ENCODE peak calls at places on chromosomes 6 and 20, in seven cellular contexts. K is mesenchymal stem cell, D is neuronal stem cell, Q is H9, W is mesendoderm, J is IMR-90, I is trophoblast cell. V is an unnamed sample.

GRCh38 chr6:45478235-45478634 is 100.5 kb upstream of the SUPT3H start:
- DNase-seq in D (no peak), J (peak; percentile 79), Q (no peak), K (peak; percentile 65), W (no peak), I (peak; percentile 9), V (no peak)

GRCh38 chr6:80174931-80175572 is 68.6 kb downstream of the BCKDHB start:
- DNase-seq in I (no peak), D (no peak), J (peak; percentile 38), W (no peak), K (peak; percentile 78), Q (no peak), V (no peak)

GRCh38 chr20:20887593-20888272 is 175.3 kb upstream of the RALGAPA2 start:
- DNase-seq in J (no peak), W (peak; percentile 47), I (no peak), D (peak; percentile 83), Q (peak; percentile 64), K (no peak), V (peak; percentile 72)

GRCh38 chr6:52535711-52536423 is 41.0 kb downstream of the TRAM2 start:
- DNase-seq in K (no peak), Q (no peak), I (no peak), D (no peak), W (no peak), J (no peak), V (no peak)

GRCh38 chr6:148997863-148998262 is 251.0 kb downstream of the UST start:
- DNase-seq in I (no peak), Q (no peak), J (peak; percentile 73), W (no peak), K (peak; percentile 93), D (no peak), V (no peak)

GRCh38 chr6:71333700-71334099 is 45.1 kb downstream of the OGFRL1 start:
- DNase-seq in W (no peak), Q (no peak), J (peak; percentile 94), D (no peak), K (peak; percentile 95), I (peak; percentile 89), V (no peak)

GRCh38 chr6:12537389-12537788 is 179.2 kb upstream of the PHACTR1 start:
- DNase-seq in I (peak; percentile 38), K (peak; percentile 28), D (no peak), J (peak; percentile 59), Q (no peak), W (peak; percentile 87), V (no peak)

GRCh38 chr20:58717278-58718091 is 24.9 kb downstream of the NPEPL1 start:
- DNase-seq in W (no peak), D (no peak), J (no peak), K (no peak), Q (peak; percentile 33), I (no peak), V (peak; percentile 46)

GRCh38 chr20:57078101-57078500 is 188.3 kb downstream of the BMP7 start:
- DNase-seq in W (no peak), D (no peak), J (no peak), I (peak; percentile 63), Q (no peak), K (peak; percentile 75), V (no peak)

GRCh38 chr20:17334866-17335412 is 108.1 kb downstream of the PCSK2 start:
- DNase-seq in W (no peak), D (no peak), I (no peak), K (no peak), Q (no peak), J (no peak), V (no peak)

GRCh38 chr6:56752009-56752408 is 109.3 kb upstream of the DST start:
- DNase-seq in K (peak; percentile 67), Q (no peak), W (peak; percentile 92), I (no peak), D (no peak), J (peak; percentile 77), V (no peak)

GRCh38 chr6:90905351-90905750 is 318.5 kb upstream of the MAP3K7 start:
- DNase-seq in I (no peak), K (no peak), D (no peak), W (no peak), J (no peak), Q (no peak), V (no peak)

GRCh38 chr6:112180095-112180820 is 74.1 kb downstream of the LAMA4 start:
- DNase-seq in D (peak; percentile 51), I (peak; percentile 92), Q (no peak), W (peak; percentile 83), J (peak; percentile 92), K (peak; percentile 85), V (no peak)

GRCh38 chr6:42009844-42010184 is 40.5 kb upstream of the TAF8 start:
- DNase-seq in I (peak; percentile 81), J (no peak), D (no peak), W (peak; percentile 69), K (no peak), Q (no peak), V (no peak)

GRCh38 chr6:6546318-6547110 is 42.0 kb upstream of the LY86 start:
- DNase-seq in K (peak; percentile 21), D (peak; percentile 47), Q (peak; percentile 73), I (peak; percentile 35), J (peak; percentile 1), W (peak; percentile 64), V (no peak)

GRCh38 chr6:73200735-73201134 is 24.6 kb downstream of the KHDC1L start:
- DNase-seq in D (no peak), K (peak; percentile 18), W (no peak), Q (no peak), I (no peak), J (peak; percentile 6), V (no peak)

GRCh38 chr20:32984196-32984595 is 20.0 kb downstream of the SUN5 start:
- DNase-seq in J (no peak), I (no peak), K (no peak), D (no peak), Q (no peak), W (peak; percentile 73), V (no peak)

DNA sequence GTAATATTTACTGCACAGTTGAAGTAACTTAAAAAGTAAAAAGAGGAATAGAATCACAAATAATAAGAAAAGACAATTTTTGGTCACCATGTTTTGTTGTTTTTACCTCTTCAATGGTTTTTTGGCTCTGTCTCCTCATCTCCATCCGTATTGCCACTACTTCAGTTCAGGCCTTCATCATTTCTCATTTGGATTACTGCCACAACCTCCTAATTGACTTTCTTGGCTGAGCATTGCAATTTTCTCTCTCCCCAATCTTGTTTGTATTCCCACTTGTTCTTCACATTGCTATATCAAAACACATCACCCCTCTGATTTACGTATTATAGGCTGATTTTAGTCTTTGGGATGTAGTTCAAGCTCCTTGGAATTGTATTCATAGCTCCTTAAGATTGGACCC is 161.7 kb downstream of the GRM1 start:
- DNase-seq in K (no peak), D (no peak), J (no peak), W (no peak), I (no peak), Q (no peak), V (no peak)
- H4K8ac ChIP-seq in K (no peak overlapping the region), D (no peak overlapping the region), J (no peak overlapping the region), W (no peak overlapping the region), I (no peak overlapping the region), Q (no peak overlapping the region), V (no peak overlapping the region)

DNA sequence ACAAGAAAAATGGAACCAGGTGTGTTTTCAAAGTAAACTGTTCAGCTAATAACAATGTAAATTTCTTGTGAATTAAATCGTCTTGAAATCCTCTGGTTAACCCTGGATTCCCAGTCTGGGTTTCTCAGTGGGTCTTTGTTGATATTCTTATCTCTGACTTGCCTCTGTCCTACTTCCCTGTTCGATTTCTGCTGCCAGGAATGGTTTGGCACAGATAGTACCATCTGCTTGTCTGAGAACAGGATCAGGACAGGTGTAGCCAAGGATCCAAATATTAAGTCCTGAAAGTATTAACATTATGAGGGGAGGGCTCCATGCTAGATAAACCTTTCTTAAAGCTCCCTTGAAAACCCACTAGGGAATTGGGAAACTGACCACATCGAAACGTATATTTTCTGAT is 30.1 kb downstream of the ARFGEF2 start:
- DNase-seq in D (no peak), Q (no peak), K (no peak), W (no peak), J (no peak), I (no peak), V (no peak)
- H4K8ac ChIP-seq in D (no peak overlapping the region), Q (no peak overlapping the region), K (no peak overlapping the region), W (no peak overlapping the region), J (no peak overlapping the region), I (no peak overlapping the region), V (no peak overlapping the region)

GRCh38 chr20:36248836-36249235 is 12.6 kb downstream of the AAR2 start:
- DNase-seq in K (no peak), J (no peak), D (no peak), W (no peak), I (no peak), Q (no peak), V (no peak)

GRCh38 chr20:36246410-36246809 is 10.1 kb downstream of the AAR2 start:
- DNase-seq in D (no peak), W (no peak), Q (no peak), K (no peak), I (no peak), J (no peak), V (no peak)

GRCh38 chr20:36252511-36252910 is 16.2 kb downstream of the AAR2 start:
- DNase-seq in D (no peak), I (no peak), J (no peak), Q (no peak), W (no peak), K (no peak), V (no peak)

GRCh38 chr20:36251426-36251825 is 15.1 kb downstream of the AAR2 start:
- DNase-seq in K (no peak), D (no peak), W (no peak), Q (no peak), J (no peak), I (no peak), V (no peak)

DNA sequence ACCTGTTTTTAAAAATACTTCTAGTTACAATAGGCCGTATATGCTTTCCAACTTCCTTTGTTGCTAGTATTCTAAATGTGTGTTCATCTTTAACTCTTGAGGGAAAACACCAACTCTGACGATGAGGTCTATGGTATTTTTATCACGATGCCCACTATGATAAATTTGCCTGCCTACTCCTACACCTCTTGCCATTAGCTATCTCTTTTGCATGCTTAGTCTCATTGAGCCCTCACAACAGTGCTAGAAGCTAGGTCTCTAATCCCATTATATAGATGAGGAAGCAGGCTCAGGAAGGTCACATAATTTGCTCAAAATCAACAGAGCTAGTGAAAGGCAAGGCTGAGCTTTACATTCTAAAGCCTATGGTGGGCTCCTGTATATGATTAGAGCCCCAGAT is 13.2 kb downstream of the AAR2 start:
- DNase-seq in J (no peak), K (no peak), Q (no peak), W (peak; percentile 10), D (no peak), I (no peak), V (no peak)
- H4K8ac ChIP-seq in J (no peak overlapping the region), K (no peak overlapping the region), Q (no peak overlapping the region), W (no peak overlapping the region), D (no peak overlapping the region), I (no peak overlapping the region), V (no peak overlapping the region)

GRCh38 chr20:48724891-48725588 is 102.8 kb downstream of the PREX1 start:
- DNase-seq in Q (no peak), I (peak; percentile 15), D (no peak), K (no peak), J (no peak), W (no peak), V (no peak)

GRCh38 chr20:48725589-48725991 is 102.2 kb downstream of the PREX1 start:
- DNase-seq in D (no peak), J (peak; percentile 7), K (peak; percentile 21), Q (no peak), I (peak; percentile 26), W (peak; percentile 72), V (no peak)

GRCh38 chr20:48722002-48722731 is 105.6 kb downstream of the PREX1 start:
- DNase-seq in I (peak; percentile 16), K (peak; percentile 46), Q (no peak), J (peak; percentile 32), D (no peak), W (no peak), V (no peak)

GRCh38 chr20:48722737-48723191 is 105.0 kb downstream of the PREX1 start:
- DNase-seq in J (no peak), Q (no peak), I (peak; percentile 9), K (peak; percentile 45), D (no peak), W (peak; percentile 28), V (no peak)

GRCh38 chr20:48723308-48724264 is 104.2 kb downstream of the PREX1 start:
- DNase-seq in W (no peak), D (no peak), K (peak; percentile 48), I (peak; percentile 18), Q (no peak), J (no peak), V (no peak)
- H4K8ac ChIP-seq in W (no peak overlapping the region), D (no peak overlapping the region), K (no peak overlapping the region), I (no peak overlapping the region), Q (no peak overlapping the region), J (no peak overlapping the region), V (peak overlapping the region; percentile 36)

V was measured in H1.